ENCODE peak calls at places on chromosomes 7 and 10, in seven cellular contexts. K, S, I, J, X, O and B are unnamed samples. For H3K9me3, the result is how much of the 10 kb centered on the place peaks cover.

GRCh38 chr10:15325243-15326002 is 45.7 kb downstream of the FAM171A1 start:
- DNase-seq in K (peak), S (peak), I (peak), J (peak), X (no peak), O (no peak), B (no peak)

GRCh38 chr7:17152698-17153097 is 145.8 kb upstream of the AHR start:
- DNase-seq in K (no peak), S (no peak), I (no peak), J (no peak), X (peak), O (no peak), B (no peak)

GRCh38 chr7:25069900-25070443 is 55.1 kb downstream of the CYCS start:
- DNase-seq in K (peak), S (peak), I (peak), J (peak), X (peak), O (peak), B (peak)

GRCh38 chr10:137031-137430 is 1.8 kb downstream of the ZMYND11 start:
- DNase-seq in K (peak), S (no peak), I (peak), J (no peak), X (no peak), O (peak), B (peak)

GRCh38 chr7:84975586-84976185 is 211.2 kb downstream of the SEMA3D start:
- DNase-seq in K (no peak), S (no peak), I (peak), J (no peak), X (no peak), O (no peak), B (no peak)

GRCh38 chr10:77844177-77844576 is 82.4 kb downstream of the DLG5 start:
- DNase-seq in K (no peak), S (no peak), I (no peak), J (no peak), X (no peak), O (no peak), B (no peak)

GRCh38 chr10:28698075-28698474 is 20.8 kb downstream of the BAMBI start:
- DNase-seq in K (no peak), S (no peak), I (no peak), J (no peak), X (no peak), O (no peak), B (no peak)

GRCh38 chr7:19964198-19964597 is 190.8 kb upstream of the TMEM196 start:
- DNase-seq in K (no peak), S (no peak), I (no peak), J (no peak), X (no peak), O (no peak), B (no peak)

DNA sequence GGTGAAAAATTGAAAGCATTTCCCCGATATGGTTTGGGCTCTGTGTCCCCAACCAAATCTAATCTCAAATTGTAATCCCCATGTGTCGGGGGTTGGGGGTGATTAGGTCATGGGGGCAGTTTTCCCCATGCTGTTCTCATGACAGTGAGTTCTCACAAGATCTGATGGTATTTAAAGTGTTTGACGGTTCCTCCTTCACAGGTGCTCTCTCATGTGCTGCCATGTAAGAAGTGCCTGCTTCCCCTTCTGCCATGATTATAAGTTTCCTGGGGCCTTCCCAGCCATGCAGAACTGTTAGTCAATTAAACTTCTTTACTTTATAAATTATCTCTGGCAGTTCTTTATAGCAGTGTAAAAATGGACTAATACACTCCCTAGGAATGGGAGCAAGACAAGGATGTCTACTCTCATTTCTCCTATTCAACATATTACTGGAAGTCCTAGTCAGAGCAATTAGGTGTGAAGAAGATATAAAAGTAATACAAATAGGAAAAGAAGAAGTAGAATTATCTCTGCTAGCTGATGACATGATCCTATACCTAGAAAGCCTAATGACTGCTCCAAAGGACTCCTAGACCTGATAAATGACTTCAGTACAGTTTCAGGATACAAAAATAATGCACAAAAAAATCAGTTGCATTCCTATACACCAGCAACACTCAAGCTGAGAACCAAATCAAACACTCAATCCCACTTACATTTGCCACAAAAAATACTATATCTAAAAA is 260.6 kb downstream of the RNLS start:
- DNase-seq in K (no peak), S (no peak), I (no peak), J (no peak), X (no peak), O (no peak), B (no peak)
- H3K9me3 ChIP-seq in K (under half), S (under half), I (under half), J (under half), X (under half), O (under half), B (under half)

GRCh38 chr7:144957998-144958397 is 122.1 kb upstream of the TPK1 start:
- DNase-seq in K (no peak), S (no peak), I (no peak), J (no peak), X (no peak), O (no peak), B (no peak)
- H3K9me3 ChIP-seq in K (under half), S (under half), I (under half), J (under half), X (under half), O (under half), B (under half)

GRCh38 chr7:73858807-73859206 is 2.2 kb upstream of the TMEM270 start:
- DNase-seq in K (no peak), S (no peak), I (no peak), J (no peak), X (no peak), O (no peak), B (no peak)
- H3K9me3 ChIP-seq in K (under half), S (under half), I (under half), J (under half), X (under half), O (under half), B (under half)

GRCh38 chr7:153566324-153566723 is 485.9 kb upstream of the DPP6 start:
- DNase-seq in K (no peak), S (peak), I (no peak), J (no peak), X (no peak), O (no peak), B (no peak)
- H3K9me3 ChIP-seq in K (under half), S (under half), I (under half), J (under half), X (under half), O (under half), B (under half)

GRCh38 chr10:113036636-113037035 is 86.6 kb downstream of the TCF7L2 start:
- DNase-seq in K (no peak), S (no peak), I (no peak), J (no peak), X (no peak), O (no peak), B (no peak)

GRCh38 chr10:113038183-113038582 is 88.1 kb downstream of the TCF7L2 start:
- DNase-seq in K (no peak), S (no peak), I (no peak), J (no peak), X (no peak), O (no peak), B (no peak)

GRCh38 chr10:113037222-113037621 is 87.2 kb downstream of the TCF7L2 start:
- DNase-seq in K (no peak), S (no peak), I (no peak), J (no peak), X (no peak), O (peak), B (no peak)

GRCh38 chr10:113041324-113041723 is 91.3 kb downstream of the TCF7L2 start:
- DNase-seq in K (no peak), S (no peak), I (no peak), J (no peak), X (no peak), O (no peak), B (no peak)

GRCh38 chr10:113038985-113039384 is 88.9 kb downstream of the TCF7L2 start:
- DNase-seq in K (no peak), S (no peak), I (no peak), J (no peak), X (no peak), O (no peak), B (no peak)
- H3K9me3 ChIP-seq in K (under half), S (under half), I (under half), J (under half), X (under half), O (under half), B (under half)